ENCODE peak calls at places on chromosomes 11 and 22, in ten cellular contexts. P, Y, I, T, D, J, U, Q, V and K are unnamed samples.

GRCh38 chr11:8018742-8019631 is 31.9 kb downstream of the EIF3F start:
- DNase-seq in P (peak; percentile 60), Y (peak; percentile 67), I (peak; percentile 82), T (peak; percentile 86), D (peak; percentile 86), J (peak; percentile 41), U (no peak), Q (peak; percentile 61), V (peak; percentile 62), K (peak; percentile 75)

GRCh38 chr11:84437129-84438123 is 1151.3 kb upstream of the CCDC90B start:
- DNase-seq in P (peak; percentile 6), Y (no peak), I (no peak), T (peak; percentile 24), D (peak; percentile 7), J (no peak), U (no peak), Q (peak; percentile 53), V (no peak), K (no peak)

GRCh38 chr11:73287400-73288101 is 15.4 kb downstream of the P2RY6 start:
- DNase-seq in P (no peak), Y (peak; percentile 49), I (peak; percentile 76), T (no peak), D (peak; percentile 39), J (no peak), U (no peak), Q (no peak), V (no peak), K (no peak)

GRCh38 chr11:116885951-116886629 is 48.7 kb upstream of the APOA1 start:
- DNase-seq in P (no peak), Y (no peak), I (no peak), T (no peak), D (no peak), J (no peak), U (no peak), Q (no peak), V (no peak), K (no peak)

GRCh38 chr11:73259406-73260126 is 12.6 kb upstream of the P2RY6 start:
- DNase-seq in P (no peak), Y (no peak), I (no peak), T (no peak), D (no peak), J (no peak), U (no peak), Q (peak; percentile 11), V (no peak), K (no peak)

GRCh38 chr11:126834149-126834548 is 166.4 kb downstream of the KIRREL3 start:
- DNase-seq in P (no peak), Y (no peak), I (no peak), T (no peak), D (no peak), J (no peak), U (no peak), Q (no peak), V (no peak), K (peak; percentile 24)

GRCh38 chr11:78228467-78228866 is 39.7 kb downstream of the USP35 start:
- DNase-seq in P (peak; percentile 22), Y (no peak), I (no peak), T (no peak), D (peak; percentile 26), J (peak; percentile 52), U (peak; percentile 32), Q (no peak), V (no peak), K (peak; percentile 47)

GRCh38 chr11:72373163-72373562 is 61.2 kb downstream of the CLPB start:
- DNase-seq in P (no peak), Y (no peak), I (no peak), T (no peak), D (no peak), J (no peak), U (no peak), Q (no peak), V (no peak), K (no peak)

GRCh38 chr11:1749787-1750351 is 526 bp downstream of the IFITM10 start:
- DNase-seq in P (peak; percentile 11), Y (no peak), I (peak; percentile 73), T (no peak), D (peak; percentile 69), J (no peak), U (no peak), Q (no peak), V (no peak), K (peak; percentile 98)

GRCh38 chr11:44528103-44528502 is 37.4 kb upstream of the CD82 start:
- DNase-seq in P (no peak), Y (no peak), I (no peak), T (no peak), D (peak; percentile 27), J (no peak), U (no peak), Q (no peak), V (no peak), K (peak; percentile 55)

GRCh38 chr11:17805873-17806272 is 71.3 kb downstream of the KCNC1 start:
- DNase-seq in P (no peak), Y (no peak), I (no peak), T (no peak), D (no peak), J (no peak), U (no peak), Q (no peak), V (no peak), K (no peak)

GRCh38 chr11:10725114-10725906 is 25.7 kb upstream of the CTR9 start:
- DNase-seq in P (no peak), Y (no peak), I (no peak), T (no peak), D (no peak), J (no peak), U (peak; percentile 79), Q (no peak), V (no peak), K (peak; percentile 48)

GRCh38 chr22:27982630-27983180 is 63.6 kb upstream of the PITPNB start:
- DNase-seq in P (no peak), Y (no peak), I (no peak), T (no peak), D (no peak), J (no peak), U (no peak), Q (peak; percentile 22), V (no peak), K (no peak)

GRCh38 chr11:12706531-12707499 is 32.6 kb downstream of the TEAD1 start:
- DNase-seq in P (peak; percentile 51), Y (no peak), I (no peak), T (no peak), D (peak; percentile 47), J (no peak), U (no peak), Q (peak; percentile 44), V (no peak), K (no peak)

GRCh38 chr11:134734894-134735293 is 322.9 kb upstream of the B3GAT1 start:
- DNase-seq in P (no peak), Y (no peak), I (peak; percentile 28), T (no peak), D (no peak), J (no peak), U (no peak), Q (no peak), V (no peak), K (no peak)

GRCh38 chr11:115698243-115698642 is 194.0 kb upstream of the CADM1 start:
- DNase-seq in P (no peak), Y (no peak), I (no peak), T (no peak), D (no peak), J (no peak), U (no peak), Q (no peak), V (no peak), K (no peak)

GRCh38 chr11:95764267-95764898 is 25.2 kb downstream of the FAM76B start:
- DNase-seq in P (no peak), Y (no peak), I (no peak), T (no peak), D (no peak), J (no peak), U (peak; percentile 27), Q (no peak), V (no peak), K (no peak)

DNA sequence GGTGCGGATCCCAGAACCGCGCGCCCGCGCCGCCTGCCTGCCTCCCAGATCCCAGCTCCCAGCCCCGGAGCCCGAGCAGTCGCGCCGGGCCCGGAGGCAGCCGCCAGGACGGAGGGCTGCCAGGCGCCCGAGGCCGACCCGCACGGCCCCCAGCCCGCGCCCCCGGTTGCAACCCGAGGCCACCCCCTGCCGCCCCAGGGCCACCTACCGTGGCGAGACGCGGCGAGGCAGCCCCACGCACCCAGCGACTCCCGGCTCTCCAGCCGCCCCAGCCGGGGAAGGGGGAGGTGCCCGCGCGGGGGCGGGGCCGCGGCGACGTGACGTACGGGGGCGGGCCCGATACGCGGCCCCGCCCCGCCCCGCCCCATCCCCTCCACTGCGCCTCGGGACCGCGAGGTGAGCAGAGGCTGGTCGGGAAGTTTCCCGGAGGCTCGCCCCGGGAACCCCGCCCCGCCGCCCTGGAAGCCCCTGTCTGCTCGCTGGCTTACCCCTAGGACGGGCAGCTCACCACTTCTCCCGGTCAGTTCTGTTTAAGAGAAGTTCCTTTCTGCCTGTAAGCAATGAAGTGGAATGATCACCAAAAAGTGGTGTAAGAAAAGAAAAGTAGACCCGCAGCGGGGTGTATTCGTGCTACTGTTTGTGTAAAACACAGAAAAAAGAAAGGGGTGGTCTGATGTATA is at the start of gene TPST2:
- DNase-seq in P (peak; percentile 85), Y (peak; percentile 89), I (peak; percentile 95), T (peak; percentile 92), D (peak; percentile 79), J (peak; percentile 73), U (peak; percentile 19), Q (peak; percentile 83), V (peak; percentile 61), K (peak; percentile 54)
- TF ChIP-seq POLR2A in P (peak; percentile 68), Y (peak; percentile 63), I (peak; percentile 67), T (peak; percentile 92), D (peak; percentile 81), J (peak; percentile 78), U (peak; percentile 43), Q (no peak), V (peak; percentile 64), K (peak; percentile 77)

GRCh38 chr11:46346886-46347636 is at the start of gene DGKZ:
- DNase-seq in P (peak; percentile 90), Y (peak; percentile 94), I (peak; percentile 99), T (peak; percentile 95), D (peak; percentile 88), J (peak; percentile 92), U (peak; percentile 35), Q (peak; percentile 92), V (peak; percentile 68), K (peak; percentile 94)
- TF ChIP-seq POLR2A in P (no peak), Y (peak; percentile 80), I (no peak), T (peak; percentile 65), D (peak; percentile 45), J (peak; percentile 64), U (peak; percentile 37), Q (no peak), V (no peak), K (peak; percentile 72)

DNA sequence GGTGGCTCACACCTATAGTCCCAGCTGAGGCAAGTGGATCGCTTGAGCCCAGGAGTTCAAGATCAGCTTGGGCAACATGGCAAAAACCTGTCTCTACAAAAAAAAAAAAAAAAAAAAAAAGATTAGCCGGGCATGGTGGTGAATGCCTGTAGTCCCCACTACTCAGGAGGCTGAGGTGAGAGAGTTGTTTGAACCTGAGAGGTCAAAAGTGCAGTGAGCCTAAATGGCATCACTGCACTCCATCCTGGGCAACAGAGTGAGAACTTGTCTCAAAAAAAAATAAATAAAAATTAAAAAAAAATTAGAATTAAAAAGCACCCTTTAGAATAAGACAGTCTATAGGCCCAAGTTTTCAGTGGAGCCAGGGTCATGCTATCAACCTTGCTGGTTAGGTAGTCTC is 95.5 kb downstream of the PDHX start:
- DNase-seq in P (no peak), Y (no peak), I (no peak), T (no peak), D (no peak), J (no peak), U (no peak), Q (no peak), V (no peak), K (no peak)
- TF ChIP-seq POLR2A in P (no peak), Y (no peak), I (no peak), T (no peak), D (no peak), J (no peak), U (no peak), Q (no peak), V (no peak), K (no peak)

GRCh38 chr11:125070699-125071254 is 7.7 kb downstream of the SLC37A2 start:
- DNase-seq in P (peak; percentile 66), Y (peak; percentile 58), I (peak; percentile 90), T (no peak), D (peak; percentile 97), J (peak; percentile 60), U (peak; percentile 39), Q (peak; percentile 61), V (peak; percentile 54), K (peak; percentile 62)
- TF ChIP-seq POLR2A in P (no peak), Y (no peak), I (no peak), T (no peak), D (peak; percentile 75), J (no peak), U (no peak), Q (no peak), V (no peak), K (no peak)